ENCODE peak calls at places on chromosomes 13 and 19, in five cellular contexts. S is GM23338, P is fibroblast of lung, K is cardiac fibroblast, H is IMR-90. I is an unnamed sample.
A peak's percentile ranks its signal among the peaks of the same experiment; 100 is the strongest.

GRCh38 chr13:98575009-98575866 is 1.7 kb downstream of the STK24 start:
- DNase-seq in S (no peak), P (peak; percentile 39), K (peak; percentile 40), H (no peak), I (no peak)

GRCh38 chr13:36981156-36981743 is 17.9 kb downstream of the ALG5 start:
- DNase-seq in S (peak; percentile 56), P (peak; percentile 82), K (peak; percentile 78), H (peak; percentile 79), I (no peak)

GRCh38 chr13:82625753-82626152 is 1256.5 kb downstream of the SLITRK1 start:
- DNase-seq in S (no peak), P (no peak), K (no peak), H (no peak), I (no peak)

GRCh38 chr19:33689138-33689746 is 67.5 kb downstream of the CHST8 start:
- DNase-seq in S (no peak), P (no peak), K (no peak), H (no peak), I (no peak)

GRCh38 chr19:4229179-4229931 is at the start of gene EBI3:
- DNase-seq in S (peak; percentile 37), P (peak; percentile 38), K (peak; percentile 61), H (peak; percentile 65), I (peak; percentile 65)

GRCh38 chr19:55276720-55277430 is 3.0 kb downstream of the HSPBP1 start:
- DNase-seq in S (no peak), P (no peak), K (no peak), H (no peak), I (no peak)

GRCh38 chr13:110528371-110528770 is 33.2 kb downstream of the RAB20 start:
- DNase-seq in S (no peak), P (peak; percentile 64), K (peak; percentile 39), H (peak; percentile 64), I (no peak)

GRCh38 chr19:13018037-13018914 is 23.0 kb downstream of the NFIX start:
- DNase-seq in S (peak; percentile 70), P (peak; percentile 60), K (no peak), H (peak; percentile 35), I (no peak)

GRCh38 chr13:24497742-24498141 is 14.8 kb downstream of the PARP4 start:
- DNase-seq in S (no peak), P (no peak), K (no peak), H (no peak), I (no peak)

GRCh38 chr13:24502567-24503375 is 9.8 kb downstream of the PARP4 start:
- DNase-seq in S (no peak), P (peak; percentile 53), K (peak; percentile 71), H (peak; percentile 53), I (no peak)

GRCh38 chr19:41939861-41940442 is 11.7 kb upstream of the ERFL start:
- DNase-seq in S (peak; percentile 77), P (no peak), K (no peak), H (no peak), I (no peak)

GRCh38 chr19:41189425-41190065 is 3.5 kb upstream of the CYP2S1 start:
- DNase-seq in S (peak; percentile 97), P (no peak), K (no peak), H (no peak), I (no peak)

GRCh38 chr13:48437381-48437780 is 24.5 kb upstream of the LPAR6 start:
- DNase-seq in S (no peak), P (peak; percentile 85), K (peak; percentile 82), H (peak; percentile 45), I (no peak)

GRCh38 chr13:46114599-46114998 is 9.8 kb upstream of the CPB2 start:
- DNase-seq in S (no peak), P (no peak), K (no peak), H (no peak), I (no peak)

GRCh38 chr19:40528533-40529092 is 48.1 kb upstream of the SHKBP1 start:
- DNase-seq in S (no peak), P (no peak), K (no peak), H (no peak), I (no peak)

GRCh38 chr19:55301459-55302331 is 17.9 kb downstream of the BRSK1 start:
- DNase-seq in S (peak; percentile 96), P (peak; percentile 67), K (peak; percentile 77), H (peak; percentile 62), I (no peak)

GRCh38 chr19:8332976-8333770 is 9.9 kb downstream of the KANK3 start:
- DNase-seq in S (peak; percentile 68), P (no peak), K (no peak), H (no peak), I (no peak)

GRCh38 chr19:14950421-14950820 is 9.1 kb downstream of the OR7C2 start:
- DNase-seq in S (no peak), P (no peak), K (no peak), H (no peak), I (no peak)

GRCh38 chr19:41785653-41786052 is 10.7 kb upstream of the CEACAM3 start:
- DNase-seq in S (peak; percentile 93), P (peak; percentile 68), K (peak; percentile 80), H (peak; percentile 65), I (peak; percentile 62)

GRCh38 chr19:13284929-13285928 is 135.0 kb downstream of the IER2 start:
- DNase-seq in S (no peak), P (no peak), K (no peak), H (no peak), I (no peak)

GRCh38 chr13:28623782-28624706 is 34.9 kb upstream of the POMP start:
- DNase-seq in S (no peak), P (no peak), K (no peak), H (peak; percentile 40), I (no peak)

GRCh38 chr19:18206018-18206417 is 2.2 kb upstream of the RAB3A start:
- DNase-seq in S (peak; percentile 34), P (no peak), K (no peak), H (no peak), I (no peak)

GRCh38 chr13:20702945-20703784 is at the start of gene IL17D:
- DNase-seq in S (peak; percentile 48), P (no peak), K (peak; percentile 20), H (no peak), I (no peak)

GRCh38 chr19:8589177-8589714 is 12.0 kb upstream of the MYO1F start:
- DNase-seq in S (no peak), P (no peak), K (no peak), H (no peak), I (no peak)

GRCh38 chr13:98977568-98978270 is at the start of gene DOCK9:
- DNase-seq in S (peak; percentile 60), P (peak; percentile 72), K (peak; percentile 79), H (peak; percentile 65), I (no peak)

DNA sequence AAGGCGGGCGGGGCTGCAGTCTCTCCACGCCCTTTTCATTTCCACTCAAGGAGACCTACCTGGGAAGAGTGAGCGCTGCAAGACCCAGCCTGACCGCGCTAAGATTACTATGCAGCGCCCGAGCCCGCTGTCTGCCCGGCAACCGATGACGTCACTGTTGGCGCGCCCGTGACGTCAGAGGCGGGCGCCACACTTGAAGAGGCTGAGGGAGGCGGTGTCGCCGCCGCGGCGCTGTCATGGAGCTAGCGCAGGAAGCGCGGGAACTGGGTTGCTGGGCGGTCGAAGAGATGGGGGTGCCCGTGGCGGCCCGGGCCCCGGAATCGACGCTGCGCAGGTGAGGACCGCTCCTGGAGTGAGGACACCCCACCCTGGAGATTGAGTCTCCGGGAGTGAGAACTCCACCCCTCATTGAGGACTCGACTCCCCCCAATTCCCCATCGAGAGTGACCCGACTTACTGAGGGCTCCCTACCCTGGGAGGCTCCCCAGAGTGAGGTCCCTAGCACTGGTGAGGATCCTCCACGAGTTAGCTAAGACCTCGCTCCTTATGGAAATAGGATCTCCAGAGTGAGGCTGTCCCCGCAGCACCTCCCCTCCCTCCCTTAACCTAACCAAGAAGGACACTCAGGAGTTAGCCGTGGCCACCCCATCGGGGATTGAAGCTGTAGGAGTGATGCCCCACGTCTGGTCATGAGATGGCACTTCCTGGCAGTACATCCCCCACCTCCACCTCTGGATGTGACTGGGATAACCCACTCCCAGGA is at the start of gene HAUS5:
- DNase-seq in S (peak; percentile 94), P (peak; percentile 90), K (peak; percentile 91), H (peak; percentile 87), I (peak; percentile 74)
- H3K4me3 ChIP-seq in S (peak within 1 kb of the TSS; percentile 95), P (peak within 1 kb of the TSS; percentile 94), K (peak within 1 kb of the TSS; percentile 96), H (peak within 1 kb of the TSS; percentile 78), I (peak within 1 kb of the TSS; percentile 68)

DNA sequence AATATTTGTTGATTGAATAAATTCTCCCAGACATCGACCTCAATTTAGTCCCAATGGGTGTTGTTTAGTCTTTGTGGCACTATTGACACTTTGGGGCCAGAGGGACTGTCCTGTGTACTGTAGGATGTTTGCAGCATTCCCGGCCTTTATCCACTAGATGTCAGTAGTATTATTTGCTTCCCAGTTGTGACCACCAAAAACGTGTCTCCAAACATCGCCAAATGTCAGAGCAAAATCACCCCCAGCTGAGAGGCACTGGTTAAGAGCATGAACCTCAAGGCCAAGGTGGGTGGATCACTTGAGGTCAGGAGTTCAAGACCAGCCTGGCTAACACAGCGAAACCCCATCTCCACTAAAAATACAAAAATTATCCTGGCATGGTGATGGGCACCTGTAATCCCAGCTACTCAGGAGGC is 15.4 kb downstream of the NLRP12 start:
- DNase-seq in S (peak; percentile 87), P (peak; percentile 54), K (peak; percentile 70), H (peak; percentile 42), I (no peak)
- TF ChIP-seq CTCF in S (peak; percentile 90), P (peak; percentile 62), K (peak; percentile 69), H (peak; percentile 67), I (peak; percentile 48)

DNA sequence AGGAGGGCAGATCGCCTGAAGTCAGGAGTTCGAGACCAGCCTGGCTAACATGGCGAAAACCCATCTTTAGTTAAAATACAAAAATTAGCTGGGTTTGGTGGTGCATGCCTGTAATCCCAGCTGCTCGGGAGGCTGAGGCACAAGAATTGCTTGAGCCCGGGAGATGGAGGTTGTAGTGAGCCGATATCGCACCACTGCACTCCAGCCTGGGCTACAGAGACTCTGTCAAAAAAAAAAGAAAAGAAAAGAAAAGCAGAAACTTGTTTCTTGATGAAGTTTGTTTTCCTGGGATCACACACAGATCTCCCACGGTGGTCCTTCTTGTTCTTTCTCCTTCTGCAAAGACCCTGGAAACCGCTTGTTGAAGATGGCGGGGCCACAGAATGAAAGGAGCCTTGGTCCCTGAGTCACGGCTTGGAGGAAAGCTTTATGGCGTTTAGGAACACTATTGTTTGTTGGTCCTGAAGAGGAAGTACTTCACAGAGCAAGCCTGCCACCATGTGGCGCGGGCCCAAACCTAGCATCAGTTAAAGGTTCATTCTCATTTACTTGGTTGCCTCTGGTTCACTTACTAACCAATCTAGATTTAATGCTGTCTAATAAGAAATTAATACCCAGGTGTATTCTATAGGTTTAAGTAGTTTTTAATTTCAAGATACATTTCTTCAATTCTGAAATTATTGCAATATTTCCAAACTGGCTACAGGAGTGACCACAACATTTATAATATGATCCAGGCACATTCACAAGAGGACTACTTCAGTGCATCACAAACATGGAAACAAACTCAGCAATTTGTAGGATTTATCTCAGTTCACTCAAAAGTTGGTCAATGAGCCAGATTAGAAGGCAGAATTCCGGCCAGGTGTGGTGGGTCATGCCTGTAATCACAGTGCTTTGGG is 21.3 kb upstream of the ARL11 start:
- DNase-seq in S (peak; percentile 95), P (peak; percentile 90), K (peak; percentile 93), H (peak; percentile 88), I (peak; percentile 76)
- H3K4me3 ChIP-seq in S (no peak overlapping the region), P (peak overlapping the region; percentile 43), K (no peak overlapping the region), H (peak overlapping the region; percentile 24), I (peak overlapping the region; percentile 33)

DNA sequence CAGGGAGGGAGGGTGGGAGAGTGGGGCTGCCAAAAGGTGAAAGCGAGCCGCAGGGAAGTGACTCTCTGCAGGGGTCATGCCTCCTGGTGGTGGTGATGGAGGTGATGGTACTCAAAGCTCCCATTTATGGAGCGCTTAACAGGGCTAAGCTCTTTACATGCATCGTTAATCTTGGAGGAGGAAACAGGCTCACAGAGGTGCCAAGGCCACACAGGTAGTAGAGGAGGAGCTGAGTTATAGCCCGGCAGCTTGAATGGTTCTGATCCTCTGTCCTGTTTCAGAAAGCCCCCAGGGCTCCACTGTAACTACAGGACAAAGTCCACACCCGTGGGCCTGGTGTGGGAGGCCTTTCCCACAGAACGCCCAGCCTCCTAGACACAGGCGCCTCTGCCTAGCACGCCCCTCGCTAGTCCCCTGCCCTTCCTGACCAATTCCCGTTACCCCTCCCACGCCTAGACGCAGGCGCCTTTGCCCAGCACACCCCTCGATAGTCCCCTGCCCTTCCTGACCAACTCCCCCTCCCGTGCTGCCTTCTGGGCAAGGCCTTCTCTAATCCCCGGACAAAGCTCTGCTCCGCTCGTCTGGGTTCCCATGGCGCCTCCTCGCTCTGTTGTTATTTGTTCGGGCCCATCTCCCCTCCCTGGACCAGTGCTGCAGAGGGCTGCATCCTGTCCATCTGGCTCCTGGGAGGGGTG is 10.8 kb downstream of the PPP1R37 start:
- DNase-seq in S (no peak), P (no peak), K (no peak), H (no peak), I (no peak)
- TF ChIP-seq CTCF in S (no peak), P (no peak), K (peak; percentile 4), H (no peak), I (no peak)

I was measured in GM12864.